ENCODE peak calls at places on chromosome 22, in ten cellular contexts. H is psoas muscle, P is ascending aorta, K is cardiac muscle cell, D is HFF-Myc, J is GM23338, V is AG10803, R is AG09309, C is epithelial cell of proximal tubule, U is PC-3. L is an unnamed sample.

GRCh38 chr22:23219317-23219716 is 39.0 kb downstream of the BCR start:
- DNase-seq in P (no peak), C (no peak), V (no peak), D (no peak), U (no peak), H (no peak), R (no peak), K (no peak), J (no peak), L (no peak)

GRCh38 chr22:21866821-21867527 is 471 bp downstream of the MAPK1 start:
- DNase-seq in V (no peak), J (peak), R (no peak), P (no peak), K (peak), U (peak), C (no peak), H (no peak), D (no peak), L (peak)

GRCh38 chr22:44410396-44411056 is 87.5 kb downstream of the RTL6 start:
- DNase-seq in J (no peak), D (no peak), P (no peak), C (no peak), H (no peak), U (no peak), R (no peak), K (peak), V (no peak), L (no peak)

GRCh38 chr22:24093855-24094254 is 82.8 kb downstream of the CABIN1 start:
- DNase-seq in K (no peak), D (no peak), U (no peak), H (no peak), J (peak), C (no peak), V (no peak), P (no peak), R (no peak), L (no peak)

GRCh38 chr22:28921585-28921879 is 38.2 kb downstream of the ZNRF3 start:
- DNase-seq in R (no peak), C (no peak), V (no peak), D (no peak), K (no peak), H (no peak), P (no peak), J (no peak), U (no peak), L (no peak)

GRCh38 chr22:46827072-46827780 is 64.8 kb downstream of the TBC1D22A start:
- DNase-seq in H (no peak), P (no peak), U (no peak), C (no peak), J (peak), R (no peak), V (no peak), D (no peak), K (peak), L (no peak)

GRCh38 chr22:30841264-30841663 is 127.3 kb downstream of the MORC2 start:
- DNase-seq in K (no peak), C (no peak), R (no peak), H (no peak), J (no peak), D (no peak), P (no peak), V (no peak), U (peak), L (peak)

GRCh38 chr22:22945195-22945594 is 57.6 kb downstream of the IGLL5 start:
- DNase-seq in C (no peak), D (no peak), H (no peak), V (no peak), R (no peak), J (no peak), K (no peak), U (no peak), P (no peak), L (no peak)

GRCh38 chr22:47452184-47452583 is 689.7 kb downstream of the TBC1D22A start:
- DNase-seq in U (peak), H (no peak), C (no peak), V (no peak), R (no peak), J (peak), D (no peak), P (no peak), K (no peak), L (no peak)

GRCh38 chr22:48499456-48500425 is 1327.9 kb downstream of the BRD1 start:
- DNase-seq in V (no peak), H (peak), U (no peak), K (no peak), R (no peak), D (no peak), J (no peak), P (no peak), C (no peak), L (no peak)

GRCh38 chr22:29308791-29309262 is 2.4 kb downstream of the GAS2L1 start:
- DNase-seq in K (no peak), H (no peak), C (no peak), U (peak), P (no peak), R (peak), D (no peak), J (peak), V (peak), L (peak)

GRCh38 chr22:28143961-28144745 is 225.1 kb upstream of the PITPNB start:
- DNase-seq in C (no peak), J (no peak), H (no peak), P (no peak), D (no peak), R (no peak), V (peak), U (no peak), K (no peak), L (no peak)

DNA sequence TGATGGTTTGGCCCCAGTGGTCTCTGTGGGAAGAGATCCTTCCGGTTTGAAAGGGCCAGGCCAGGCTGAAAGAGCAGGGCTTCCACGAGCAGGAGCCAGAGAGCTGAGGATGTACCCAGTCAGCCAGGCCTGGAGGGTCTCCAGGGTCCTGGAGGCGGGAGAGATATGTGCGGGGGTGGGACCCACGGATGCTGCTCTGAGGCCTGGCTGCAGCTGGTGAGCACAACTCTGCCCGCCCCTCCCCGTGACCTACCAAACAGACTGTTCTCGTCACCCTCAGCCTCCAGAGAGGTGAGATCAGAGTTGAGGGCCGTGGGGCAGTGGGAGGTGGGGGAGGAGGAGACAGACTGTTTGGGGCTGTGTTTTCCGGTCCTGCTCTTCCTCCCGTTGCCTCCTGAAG is 42.2 kb downstream of the TRIOBP start:
- DNase-seq in U (no peak), J (no peak), K (no peak), D (no peak), V (peak), P (no peak), H (peak), C (no peak), R (no peak), L (peak)
- TF ChIP-seq CTCF in U (no peak), J (no peak), K (peak), D (no peak), V (no peak), P (no peak), H (no peak), C (no peak), R (no peak), L (no peak)

DNA sequence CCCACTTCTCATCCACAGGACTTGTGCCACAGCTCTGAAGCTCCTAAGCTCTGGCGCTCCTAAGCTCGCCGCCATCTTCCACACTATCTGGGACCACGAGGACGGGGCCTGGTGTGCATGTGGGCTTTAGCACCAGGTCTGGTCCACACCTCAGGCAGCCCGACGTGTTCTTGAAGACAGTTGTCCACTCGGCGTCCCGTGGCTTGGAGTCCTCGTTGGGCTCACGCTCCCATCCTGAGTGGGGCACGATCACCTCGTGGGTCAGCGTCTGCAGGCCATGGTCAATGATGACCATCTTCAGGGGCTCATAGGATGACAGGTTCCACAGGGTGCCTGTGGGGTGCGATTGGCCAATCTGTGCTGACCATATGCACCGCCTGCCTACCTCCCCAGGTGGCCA is 37.1 kb upstream of the TXNRD2 start:
- DNase-seq in J (no peak), C (no peak), R (no peak), P (no peak), V (no peak), U (no peak), K (no peak), D (no peak), H (no peak), L (no peak)
- H3K4me3 ChIP-seq in J (no peak), C (no peak), R (no peak), P (no peak), V (no peak), U (no peak), K (no peak), D (no peak), H (no peak), L (no peak)

GRCh38 chr22:26330971-26331625 is 98.0 kb upstream of the ASPHD2 start:
- DNase-seq in H (peak), J (peak), U (peak), K (peak), V (peak), C (peak), P (no peak), R (no peak), D (peak), L (peak)
- TF ChIP-seq CTCF in H (peak), J (peak), U (peak), K (peak), V (peak), C (peak), P (peak), R (peak), D (peak), L (peak)

GRCh38 chr22:19178065-19178658 is 374 bp downstream of the SLC25A1 start:
- DNase-seq in V (no peak), P (no peak), D (no peak), U (peak), C (no peak), R (no peak), J (peak), K (peak), H (peak), L (peak)

GRCh38 chr22:19180234-19180633 is 1.7 kb upstream of the SLC25A1 start:
- DNase-seq in V (no peak), R (no peak), U (no peak), C (no peak), J (no peak), P (no peak), H (no peak), D (no peak), K (no peak), L (no peak)

GRCh38 chr22:19178659-19179471 is at the start of gene SLC25A1:
- DNase-seq in V (peak), D (no peak), R (peak), H (peak), C (no peak), U (peak), P (peak), K (peak), J (peak), L (peak)

GRCh38 chr22:19180740-19181410 is 2.3 kb upstream of the SLC25A1 start:
- DNase-seq in K (no peak), R (no peak), D (no peak), U (no peak), C (no peak), J (no peak), V (no peak), P (no peak), H (peak), L (no peak)

DNA sequence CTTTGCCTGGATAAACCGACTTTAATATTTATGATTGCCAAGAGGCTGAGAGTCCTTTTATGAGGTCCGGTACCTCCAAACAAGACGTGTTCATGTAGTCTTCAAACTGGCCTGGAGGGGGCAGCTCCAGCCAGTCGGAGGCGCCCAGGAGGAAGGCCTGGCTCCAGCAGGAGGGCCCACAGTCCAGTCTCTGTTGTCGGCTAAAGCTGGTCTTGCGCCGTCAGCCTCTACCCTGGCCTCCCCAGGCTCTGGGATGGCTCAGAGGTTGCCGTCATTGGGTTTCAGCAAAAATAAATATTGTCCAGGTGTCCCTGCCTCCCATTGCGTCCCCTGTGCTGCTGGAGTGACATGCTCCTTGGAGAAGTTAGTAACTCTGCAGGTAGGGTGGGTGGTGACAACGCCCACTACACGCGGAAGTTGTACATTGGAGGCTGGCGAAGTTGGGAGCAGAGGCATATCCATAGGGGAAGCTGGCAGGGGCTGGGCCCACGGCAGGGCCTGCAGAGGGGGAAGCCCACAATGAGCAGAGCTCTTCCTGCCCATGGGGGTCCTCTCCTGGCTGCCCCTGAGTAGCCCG is 1.0 kb upstream of the SLC25A1 start:
- DNase-seq in R (peak), U (peak), H (peak), J (peak), D (no peak), V (peak), P (no peak), C (peak), K (peak), L (peak)
- H3K4me3 ChIP-seq in R (peak), U (peak), H (peak), J (peak), D (peak), V (peak), P (peak), C (peak), K (peak), L (peak)

DNA sequence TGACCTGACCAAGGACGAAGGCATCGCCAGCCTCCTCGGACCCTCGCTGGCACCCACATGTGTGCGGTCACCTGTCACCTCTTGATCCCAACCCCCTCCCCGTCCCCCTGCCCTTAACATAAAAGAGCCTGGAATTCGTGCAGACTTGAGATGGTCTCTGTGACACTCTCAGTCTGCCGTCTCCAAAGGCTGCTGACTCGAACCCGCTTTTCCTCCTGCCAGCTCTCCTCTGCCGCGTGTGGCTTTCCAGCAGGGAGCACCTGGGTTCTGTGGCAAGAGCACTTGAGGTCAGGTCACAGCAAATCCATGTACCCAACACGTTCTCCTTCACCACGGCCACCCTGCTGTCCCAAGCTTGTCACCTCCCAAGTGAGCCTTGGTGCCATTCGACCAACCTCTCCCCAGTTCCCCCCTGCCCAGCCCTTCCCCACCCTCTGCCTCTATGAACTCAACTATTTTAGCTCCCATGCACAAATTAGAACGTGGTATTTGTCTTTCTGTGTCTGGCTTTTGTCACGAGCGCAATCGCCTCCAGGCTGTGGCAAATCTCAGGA is 207.6 kb downstream of the BRD1 start:
- DNase-seq in D (no peak), H (no peak), J (no peak), C (no peak), P (no peak), V (no peak), U (no peak), K (no peak), R (no peak), L (no peak)
- TF ChIP-seq CTCF in D (no peak), H (no peak), J (no peak), C (no peak), P (no peak), V (no peak), U (no peak), K (no peak), R (no peak), L (no peak)

GRCh38 chr22:41057076-41057475 is 35.3 kb upstream of the EP300 start:
- DNase-seq in C (no peak), J (no peak), H (no peak), K (no peak), U (no peak), V (no peak), D (no peak), P (no peak), R (no peak), L (no peak)
- H3K4me3 ChIP-seq in C (no peak), J (no peak), H (no peak), K (no peak), U (no peak), V (no peak), D (no peak), P (no peak), R (no peak), L (no peak)

DNA sequence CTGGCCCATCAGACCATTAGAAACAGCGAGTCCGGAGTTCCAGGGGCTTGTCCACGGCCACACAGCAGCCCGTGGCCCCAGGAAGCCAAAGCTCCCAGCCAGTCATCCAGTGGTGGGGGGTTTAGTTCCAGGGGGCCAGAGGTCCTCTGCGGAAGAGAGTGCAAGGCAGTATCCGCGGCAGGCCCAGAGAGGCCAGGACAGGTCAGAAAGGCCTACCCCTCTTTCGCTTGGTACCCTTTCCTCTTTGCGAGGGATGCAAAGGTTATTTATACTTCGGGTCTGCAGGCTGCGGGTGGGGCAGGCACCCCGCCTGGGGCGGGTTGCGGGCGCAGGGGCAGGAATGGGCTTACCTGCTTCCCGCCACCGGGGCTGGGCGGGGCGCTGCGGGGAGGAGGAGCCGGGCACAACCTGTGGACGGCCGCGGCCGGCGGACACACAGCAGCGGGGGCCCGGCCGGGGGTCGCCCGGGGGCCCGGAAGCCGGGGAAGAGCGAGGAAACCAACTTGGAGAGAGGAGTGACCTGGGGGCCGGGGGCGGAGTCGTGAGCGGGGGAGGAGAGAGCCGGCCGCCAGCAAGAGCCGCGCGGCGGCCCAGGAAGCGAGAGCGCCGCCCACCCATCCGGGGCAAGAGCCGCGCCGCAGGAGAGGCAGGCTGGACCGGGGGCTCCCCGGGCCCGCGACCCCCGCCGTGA is at the start of gene SH3BP1:
- DNase-seq in J (peak), H (peak), P (no peak), V (peak), K (peak), U (peak), D (no peak), C (no peak), R (no peak), L (no peak)
- TF ChIP-seq CTCF in J (no peak), H (no peak), P (no peak), V (no peak), K (peak), U (no peak), D (no peak), C (no peak), R (no peak), L (no peak)

GRCh38 chr22:20439928-20440575 is 2.4 kb upstream of the SCARF2 start:
- DNase-seq in J (no peak), U (no peak), K (no peak), D (no peak), C (no peak), V (no peak), H (peak), R (no peak), P (no peak), L (no peak)

GRCh38 chr22:20437253-20438065 is at the start of gene SCARF2:
- DNase-seq in D (no peak), P (no peak), C (no peak), J (peak), R (no peak), K (peak), U (no peak), H (peak), V (peak), L (peak)

GRCh38 chr22:20438066-20438677 is 547 bp upstream of the SCARF2 start:
- DNase-seq in J (peak), H (peak), C (no peak), R (no peak), V (peak), P (no peak), U (no peak), K (peak), D (no peak), L (peak)

GRCh38 chr22:20439556-20439927 is 1.9 kb upstream of the SCARF2 start:
- DNase-seq in K (no peak), D (no peak), H (peak), R (no peak), V (no peak), U (no peak), C (no peak), J (no peak), P (no peak), L (no peak)

DNA sequence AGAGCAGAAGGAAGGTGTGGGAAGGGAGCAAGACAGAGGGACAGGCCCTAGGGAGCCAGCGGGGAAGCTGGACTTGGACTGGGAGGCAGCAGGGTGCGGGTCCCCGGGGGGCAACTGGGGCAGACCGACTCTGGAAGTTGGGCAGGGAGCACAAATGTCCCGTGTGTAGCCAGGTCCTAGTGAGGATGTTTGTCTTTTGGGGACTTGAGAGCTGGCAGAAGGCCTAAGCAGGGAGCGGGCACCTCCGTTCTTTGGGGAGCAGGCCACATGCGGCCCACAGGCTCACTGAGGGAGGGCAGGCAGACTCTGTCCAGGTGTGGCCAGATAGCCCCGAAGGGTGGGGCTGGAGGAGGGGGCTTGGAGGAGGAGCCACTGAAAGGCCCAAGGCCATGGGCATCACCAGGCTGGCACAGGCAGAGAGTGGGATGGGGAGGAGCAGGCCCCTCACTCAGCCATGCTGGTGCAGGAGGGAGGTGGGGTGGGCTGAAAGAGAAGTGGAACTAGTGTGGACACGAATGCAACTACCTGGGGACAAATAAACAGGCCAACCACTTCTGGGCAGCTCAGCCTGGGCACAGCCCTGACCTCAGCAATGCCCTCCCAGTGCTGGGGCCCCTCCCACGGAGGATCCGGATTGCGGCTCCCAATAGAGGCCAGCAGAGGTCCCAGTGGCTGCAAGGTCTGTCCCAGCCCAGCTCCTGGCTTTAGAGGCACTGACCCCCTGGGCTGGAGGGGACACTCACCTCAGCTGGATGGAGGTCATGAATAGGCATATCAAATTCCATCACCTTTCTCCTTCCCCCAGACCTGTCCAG is 1.3 kb upstream of the SCARF2 start:
- DNase-seq in D (no peak), C (no peak), K (peak), H (peak), U (no peak), P (no peak), R (no peak), V (no peak), J (peak), L (peak)
- H3K4me3 ChIP-seq in D (peak), C (no peak), K (peak), H (peak), U (no peak), P (peak), R (peak), V (peak), J (peak), L (peak)